ENCODE peak calls at places on chromosomes 16 and 17, in seven cellular contexts. One of them, this sample, is unnamed.
A peak's percentile ranks its signal among the peaks of the same experiment; 100 is the strongest.

GRCh38 chr16:27195941-27196595 is 7.3 kb upstream of the KDM8 start:
- DNase-seq in gastrocnemius medialis: no peak
- DNase-seq in left lung: no peak
- DNase-seq in CD8-positive, alpha-beta memory T cell: peak; percentile 71
- DNase-seq in OCI-LY7: no peak
- DNase-seq in effector memory CD4-positive, alpha-beta T cell: peak; percentile 11
- DNase-seq in fibroblast of lung: no peak
- DNase-seq in this sample: no peak

GRCh38 chr17:30336369-30337171 is 2.7 kb upstream of the TMIGD1 start:
- DNase-seq in fibroblast of lung: peak; percentile 36
- DNase-seq in left lung: no peak
- DNase-seq in gastrocnemius medialis: no peak
- DNase-seq in effector memory CD4-positive, alpha-beta T cell: peak; percentile 23
- DNase-seq in OCI-LY7: peak; percentile 80
- DNase-seq in CD8-positive, alpha-beta memory T cell: peak; percentile 74
- DNase-seq in this sample: peak; percentile 34

GRCh38 chr17:43723697-43724359 is 34.8 kb downstream of the SOST start:
- DNase-seq in left lung: no peak
- DNase-seq in gastrocnemius medialis: peak; percentile 73
- DNase-seq in CD8-positive, alpha-beta memory T cell: no peak
- DNase-seq in fibroblast of lung: peak; percentile 62
- DNase-seq in effector memory CD4-positive, alpha-beta T cell: no peak
- DNase-seq in OCI-LY7: no peak
- DNase-seq in this sample: no peak

GRCh38 chr17:78599419-78599818 is 22.2 kb upstream of the DNAH17 start:
- DNase-seq in fibroblast of lung: no peak
- DNase-seq in left lung: no peak
- DNase-seq in CD8-positive, alpha-beta memory T cell: no peak
- DNase-seq in gastrocnemius medialis: no peak
- DNase-seq in OCI-LY7: no peak
- DNase-seq in effector memory CD4-positive, alpha-beta T cell: no peak
- DNase-seq in this sample: no peak

GRCh38 chr16:57729182-57729484 is 6.4 kb upstream of the KATNB1 start:
- DNase-seq in gastrocnemius medialis: no peak
- DNase-seq in OCI-LY7: no peak
- DNase-seq in fibroblast of lung: no peak
- DNase-seq in left lung: no peak
- DNase-seq in effector memory CD4-positive, alpha-beta T cell: no peak
- DNase-seq in CD8-positive, alpha-beta memory T cell: no peak
- DNase-seq in this sample: no peak

GRCh38 chr16:85853641-85854545 is 45.1 kb upstream of the IRF8 start:
- DNase-seq in fibroblast of lung: no peak
- DNase-seq in left lung: no peak
- DNase-seq in gastrocnemius medialis: no peak
- DNase-seq in effector memory CD4-positive, alpha-beta T cell: no peak
- DNase-seq in OCI-LY7: no peak
- DNase-seq in CD8-positive, alpha-beta memory T cell: no peak
- DNase-seq in this sample: no peak

GRCh38 chr16:69204106-69204655 is 17.2 kb downstream of the SNTB2 start:
- DNase-seq in CD8-positive, alpha-beta memory T cell: no peak
- DNase-seq in effector memory CD4-positive, alpha-beta T cell: no peak
- DNase-seq in left lung: no peak
- DNase-seq in gastrocnemius medialis: no peak
- DNase-seq in fibroblast of lung: no peak
- DNase-seq in OCI-LY7: no peak
- DNase-seq in this sample: no peak

GRCh38 chr16:49342336-49343265 is 31.0 kb upstream of the C16orf78 start:
- DNase-seq in effector memory CD4-positive, alpha-beta T cell: no peak
- DNase-seq in gastrocnemius medialis: no peak
- DNase-seq in OCI-LY7: no peak
- DNase-seq in left lung: no peak
- DNase-seq in fibroblast of lung: no peak
- DNase-seq in CD8-positive, alpha-beta memory T cell: no peak
- DNase-seq in this sample: no peak

GRCh38 chr16:12672986-12673385 is 130.7 kb downstream of the CPPED1 start:
- DNase-seq in effector memory CD4-positive, alpha-beta T cell: no peak
- DNase-seq in left lung: no peak
- DNase-seq in CD8-positive, alpha-beta memory T cell: no peak
- DNase-seq in fibroblast of lung: no peak
- DNase-seq in gastrocnemius medialis: peak; percentile 39
- DNase-seq in OCI-LY7: no peak
- DNase-seq in this sample: no peak

GRCh38 chr17:79950711-79951110 is 85.0 kb downstream of the TBC1D16 start:
- DNase-seq in effector memory CD4-positive, alpha-beta T cell: no peak
- DNase-seq in left lung: no peak
- DNase-seq in OCI-LY7: no peak
- DNase-seq in gastrocnemius medialis: no peak
- DNase-seq in fibroblast of lung: peak; percentile 15
- DNase-seq in CD8-positive, alpha-beta memory T cell: peak; percentile 14
- DNase-seq in this sample: peak; percentile 83

GRCh38 chr16:5793556-5793955 is 696.0 kb upstream of the EEF2KMT start:
- DNase-seq in gastrocnemius medialis: no peak
- DNase-seq in fibroblast of lung: no peak
- DNase-seq in left lung: no peak
- DNase-seq in effector memory CD4-positive, alpha-beta T cell: no peak
- DNase-seq in OCI-LY7: no peak
- DNase-seq in CD8-positive, alpha-beta memory T cell: no peak
- DNase-seq in this sample: no peak

GRCh38 chr17:57106107-57106835 is 21.2 kb downstream of the AKAP1 start:
- DNase-seq in gastrocnemius medialis: peak; percentile 94
- DNase-seq in left lung: no peak
- DNase-seq in CD8-positive, alpha-beta memory T cell: no peak
- DNase-seq in OCI-LY7: no peak
- DNase-seq in effector memory CD4-positive, alpha-beta T cell: no peak
- DNase-seq in fibroblast of lung: no peak
- DNase-seq in this sample: peak; percentile 73

GRCh38 chr16:24174504-24174903 is 81.6 kb upstream of the CACNG3 start:
- DNase-seq in CD8-positive, alpha-beta memory T cell: no peak
- DNase-seq in OCI-LY7: no peak
- DNase-seq in effector memory CD4-positive, alpha-beta T cell: no peak
- DNase-seq in fibroblast of lung: no peak
- DNase-seq in left lung: no peak
- DNase-seq in gastrocnemius medialis: no peak
- DNase-seq in this sample: no peak

GRCh38 chr16:84741351-84741791 is 41.6 kb downstream of the USP10 start:
- DNase-seq in CD8-positive, alpha-beta memory T cell: no peak
- DNase-seq in left lung: no peak
- DNase-seq in fibroblast of lung: peak; percentile 41
- DNase-seq in OCI-LY7: no peak
- DNase-seq in effector memory CD4-positive, alpha-beta T cell: no peak
- DNase-seq in gastrocnemius medialis: no peak
- DNase-seq in this sample: no peak

GRCh38 chr17:64785050-64785449 is 122.9 kb upstream of the SMURF2 start:
- DNase-seq in OCI-LY7: no peak
- DNase-seq in CD8-positive, alpha-beta memory T cell: no peak
- DNase-seq in left lung: no peak
- DNase-seq in effector memory CD4-positive, alpha-beta T cell: no peak
- DNase-seq in fibroblast of lung: no peak
- DNase-seq in gastrocnemius medialis: no peak
- DNase-seq in this sample: peak; percentile 62

GRCh38 chr17:58330544-58330996 is 2.0 kb upstream of the TSPOAP1 start:
- DNase-seq in OCI-LY7: peak; percentile 61
- DNase-seq in effector memory CD4-positive, alpha-beta T cell: no peak
- DNase-seq in CD8-positive, alpha-beta memory T cell: no peak
- DNase-seq in fibroblast of lung: no peak
- DNase-seq in gastrocnemius medialis: no peak
- DNase-seq in left lung: peak; percentile 72
- DNase-seq in this sample: peak; percentile 15

GRCh38 chr17:57077000-57077399 is 8.0 kb upstream of the AKAP1 start:
- DNase-seq in fibroblast of lung: no peak
- DNase-seq in effector memory CD4-positive, alpha-beta T cell: no peak
- DNase-seq in OCI-LY7: peak; percentile 45
- DNase-seq in CD8-positive, alpha-beta memory T cell: no peak
- DNase-seq in gastrocnemius medialis: no peak
- DNase-seq in left lung: no peak
- DNase-seq in this sample: no peak

GRCh38 chr16:66397736-66398433 is 29.2 kb upstream of the BEAN1 start:
- DNase-seq in effector memory CD4-positive, alpha-beta T cell: no peak
- DNase-seq in gastrocnemius medialis: no peak
- DNase-seq in left lung: no peak
- DNase-seq in CD8-positive, alpha-beta memory T cell: no peak
- DNase-seq in fibroblast of lung: no peak
- DNase-seq in OCI-LY7: no peak
- DNase-seq in this sample: no peak

GRCh38 chr16:67884684-67885083 is at the start of gene NRN1L:
- DNase-seq in fibroblast of lung: peak; percentile 84
- DNase-seq in gastrocnemius medialis: peak; percentile 84
- DNase-seq in CD8-positive, alpha-beta memory T cell: no peak
- DNase-seq in OCI-LY7: no peak
- DNase-seq in effector memory CD4-positive, alpha-beta T cell: no peak
- DNase-seq in left lung: peak; percentile 90
- DNase-seq in this sample: peak; percentile 99

GRCh38 chr16:67885545-67885944 is 860 bp downstream of the NRN1L start:
- DNase-seq in gastrocnemius medialis: no peak
- DNase-seq in effector memory CD4-positive, alpha-beta T cell: no peak
- DNase-seq in fibroblast of lung: no peak
- DNase-seq in CD8-positive, alpha-beta memory T cell: no peak
- DNase-seq in OCI-LY7: no peak
- DNase-seq in left lung: no peak
- DNase-seq in this sample: peak; percentile 77

GRCh38 chr16:67882374-67883145 is 2.1 kb upstream of the NRN1L start:
- DNase-seq in effector memory CD4-positive, alpha-beta T cell: no peak
- DNase-seq in left lung: no peak
- DNase-seq in OCI-LY7: no peak
- DNase-seq in gastrocnemius medialis: peak; percentile 90
- DNase-seq in fibroblast of lung: no peak
- DNase-seq in CD8-positive, alpha-beta memory T cell: no peak
- DNase-seq in this sample: peak; percentile 30

GRCh38 chr16:67883146-67883871 is 1.4 kb upstream of the NRN1L start:
- DNase-seq in fibroblast of lung: no peak
- DNase-seq in left lung: no peak
- DNase-seq in OCI-LY7: no peak
- DNase-seq in gastrocnemius medialis: no peak
- DNase-seq in effector memory CD4-positive, alpha-beta T cell: no peak
- DNase-seq in CD8-positive, alpha-beta memory T cell: no peak
- DNase-seq in this sample: peak; percentile 32

DNA sequence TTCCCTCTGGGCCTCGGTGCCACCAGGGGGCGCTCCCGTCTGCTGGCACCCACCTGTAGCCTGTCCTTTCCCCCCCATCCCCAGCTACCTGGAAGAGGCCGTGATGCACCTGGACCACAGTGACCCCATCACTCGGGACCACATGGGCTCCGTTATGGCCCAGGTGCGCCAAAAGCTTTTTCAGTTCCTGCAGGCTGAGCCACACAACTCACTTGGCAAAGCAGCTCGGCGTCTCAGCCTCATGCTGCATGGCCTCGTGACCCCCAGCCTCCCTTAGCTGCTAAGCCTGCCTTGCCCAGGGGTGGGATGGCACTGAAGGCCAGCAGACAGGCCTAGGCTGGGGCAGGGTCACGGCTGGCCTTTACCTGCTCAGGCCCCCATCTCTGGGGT is 818 bp upstream of the NRN1L start:
- DNase-seq in OCI-LY7: peak; percentile 62
- DNase-seq in CD8-positive, alpha-beta memory T cell: peak; percentile 80
- DNase-seq in effector memory CD4-positive, alpha-beta T cell: peak; percentile 54
- DNase-seq in fibroblast of lung: peak; percentile 29
- DNase-seq in left lung: peak; percentile 92
- DNase-seq in gastrocnemius medialis: peak; percentile 64
- DNase-seq in this sample: peak; percentile 97
- H3K36me3 ChIP-seq in OCI-LY7: peaks cover 69% of the 10 kb centered on the region
- H3K36me3 ChIP-seq in CD8-positive, alpha-beta memory T cell: peaks cover 56% of the 10 kb centered on the region
- H3K36me3 ChIP-seq in effector memory CD4-positive, alpha-beta T cell: peaks cover 70% of the 10 kb centered on the region
- H3K36me3 ChIP-seq in fibroblast of lung: peaks cover 43% of the 10 kb centered on the region
- H3K36me3 ChIP-seq in left lung: no peaks in the 10 kb centered on the region
- H3K36me3 ChIP-seq in gastrocnemius medialis: peaks cover 2% of the 10 kb centered on the region
- H3K36me3 ChIP-seq in this sample: peaks cover 39% of the 10 kb centered on the region

GRCh38 chr16:46972429-46972970 is 974 bp downstream of the DNAJA2 start:
- DNase-seq in gastrocnemius medialis: no peak
- DNase-seq in OCI-LY7: peak; percentile 60
- DNase-seq in effector memory CD4-positive, alpha-beta T cell: no peak
- DNase-seq in CD8-positive, alpha-beta memory T cell: no peak
- DNase-seq in left lung: no peak
- DNase-seq in fibroblast of lung: peak; percentile 43
- DNase-seq in this sample: peak; percentile 85

GRCh38 chr16:46972971-46973456 is 460 bp downstream of the DNAJA2 start:
- DNase-seq in effector memory CD4-positive, alpha-beta T cell: peak; percentile 15
- DNase-seq in left lung: peak; percentile 89
- DNase-seq in gastrocnemius medialis: peak; percentile 30
- DNase-seq in CD8-positive, alpha-beta memory T cell: peak; percentile 62
- DNase-seq in OCI-LY7: peak; percentile 68
- DNase-seq in fibroblast of lung: peak; percentile 25
- DNase-seq in this sample: peak; percentile 80

GRCh38 chr16:46970089-46970488 is 3.4 kb downstream of the DNAJA2 start:
- DNase-seq in left lung: no peak
- DNase-seq in fibroblast of lung: no peak
- DNase-seq in effector memory CD4-positive, alpha-beta T cell: no peak
- DNase-seq in OCI-LY7: no peak
- DNase-seq in gastrocnemius medialis: peak; percentile 75
- DNase-seq in CD8-positive, alpha-beta memory T cell: no peak
- DNase-seq in this sample: no peak

GRCh38 chr16:46971271-46971670 is 2.2 kb downstream of the DNAJA2 start:
- DNase-seq in left lung: no peak
- DNase-seq in CD8-positive, alpha-beta memory T cell: no peak
- DNase-seq in OCI-LY7: no peak
- DNase-seq in effector memory CD4-positive, alpha-beta T cell: no peak
- DNase-seq in gastrocnemius medialis: no peak
- DNase-seq in fibroblast of lung: no peak
- DNase-seq in this sample: no peak

GRCh38 chr16:46968063-46968435 is 5.4 kb downstream of the DNAJA2 start:
- DNase-seq in fibroblast of lung: no peak
- DNase-seq in effector memory CD4-positive, alpha-beta T cell: no peak
- DNase-seq in gastrocnemius medialis: no peak
- DNase-seq in OCI-LY7: no peak
- DNase-seq in CD8-positive, alpha-beta memory T cell: no peak
- DNase-seq in left lung: no peak
- DNase-seq in this sample: no peak
- H3K36me3 ChIP-seq in fibroblast of lung: peaks cover 7% of the 10 kb centered on the region
- H3K36me3 ChIP-seq in effector memory CD4-positive, alpha-beta T cell: peaks cover 58% of the 10 kb centered on the region
- H3K36me3 ChIP-seq in gastrocnemius medialis: no peaks in the 10 kb centered on the region
- H3K36me3 ChIP-seq in OCI-LY7: peaks cover 95% of the 10 kb centered on the region
- H3K36me3 ChIP-seq in CD8-positive, alpha-beta memory T cell: peaks cover 58% of the 10 kb centered on the region
- H3K36me3 ChIP-seq in left lung: no peaks in the 10 kb centered on the region
- H3K36me3 ChIP-seq in this sample: peaks cover 35% of the 10 kb centered on the region

DNA sequence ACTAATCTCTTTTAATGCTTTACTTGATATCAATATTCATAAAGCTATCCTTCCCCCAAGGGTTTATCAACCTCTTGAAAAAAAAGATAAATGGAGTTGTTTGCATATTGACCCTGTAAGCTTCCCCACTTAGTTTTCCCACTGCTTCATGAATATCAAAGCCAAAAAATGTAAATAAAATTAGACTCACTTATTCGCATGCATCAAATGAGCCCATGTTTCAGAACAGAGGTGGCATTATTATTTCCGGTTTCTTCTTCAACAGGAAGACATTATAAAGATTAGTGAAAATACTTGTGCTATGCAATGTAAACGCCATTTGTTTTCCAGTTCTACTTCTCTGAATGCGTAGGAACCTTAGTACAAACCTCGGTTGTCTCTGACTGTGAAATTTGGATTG is 150.7 kb downstream of the CDH11 start:
- DNase-seq in gastrocnemius medialis: no peak
- DNase-seq in fibroblast of lung: no peak
- DNase-seq in effector memory CD4-positive, alpha-beta T cell: no peak
- DNase-seq in OCI-LY7: no peak
- DNase-seq in CD8-positive, alpha-beta memory T cell: no peak
- DNase-seq in left lung: no peak
- DNase-seq in this sample: no peak
- H3K36me3 ChIP-seq in gastrocnemius medialis: no peaks in the 10 kb centered on the region
- H3K36me3 ChIP-seq in fibroblast of lung: peaks cover 4% of the 10 kb centered on the region
- H3K36me3 ChIP-seq in effector memory CD4-positive, alpha-beta T cell: no peaks in the 10 kb centered on the region
- H3K36me3 ChIP-seq in OCI-LY7: no peaks in the 10 kb centered on the region
- H3K36me3 ChIP-seq in CD8-positive, alpha-beta memory T cell: no peaks in the 10 kb centered on the region
- H3K36me3 ChIP-seq in left lung: no peaks in the 10 kb centered on the region
- H3K36me3 ChIP-seq in this sample: no peaks in the 10 kb centered on the region

GRCh38 chr17:77207689-77208216 is 67.0 kb downstream of the SEC14L1 start:
- DNase-seq in OCI-LY7: no peak
- DNase-seq in fibroblast of lung: no peak
- DNase-seq in left lung: no peak
- DNase-seq in effector memory CD4-positive, alpha-beta T cell: no peak
- DNase-seq in CD8-positive, alpha-beta memory T cell: no peak
- DNase-seq in gastrocnemius medialis: no peak
- DNase-seq in this sample: no peak
- H3K36me3 ChIP-seq in OCI-LY7: peaks cover 97% of the 10 kb centered on the region
- H3K36me3 ChIP-seq in fibroblast of lung: peaks cover 43% of the 10 kb centered on the region
- H3K36me3 ChIP-seq in left lung: peaks cover 3% of the 10 kb centered on the region
- H3K36me3 ChIP-seq in effector memory CD4-positive, alpha-beta T cell: peaks cover 84% of the 10 kb centered on the region
- H3K36me3 ChIP-seq in CD8-positive, alpha-beta memory T cell: peaks cover 53% of the 10 kb centered on the region
- H3K36me3 ChIP-seq in gastrocnemius medialis: peaks cover 2% of the 10 kb centered on the region
- H3K36me3 ChIP-seq in this sample: peaks cover 49% of the 10 kb centered on the region

This sample was measured in H7.